ENCODE peak calls at places on chromosomes 3 and 15, in five cellular contexts. K is mucosa of descending colon, I is WTC11, R is PC-3, B is endothelial cell. P is an unnamed sample.

GRCh38 chr15:92079047-92079446 is 225.5 kb downstream of the SLCO3A1 start:
- DNase-seq in K (no peak), R (no peak), B (no peak), I (peak), P (peak)

GRCh38 chr15:74955796-74956647 is 550 bp downstream of the RPP25 start:
- DNase-seq in R (no peak), B (peak), K (peak), I (peak), P (peak)

GRCh38 chr3:174318146-174318545 is 541.0 kb upstream of the NAALADL2 start:
- DNase-seq in R (no peak), I (no peak), B (no peak), K (no peak), P (no peak)

GRCh38 chr3:18185624-18186023 is 239.5 kb downstream of the SATB1 start:
- DNase-seq in B (no peak), I (no peak), R (peak), K (no peak), P (no peak)

GRCh38 chr15:70491183-70491621 is 272.2 kb downstream of the UACA start:
- DNase-seq in K (no peak), R (no peak), I (no peak), B (no peak), P (no peak)

GRCh38 chr3:48564667-48565066 is 1.1 kb upstream of the UCN2 start:
- DNase-seq in K (no peak), R (no peak), I (no peak), B (no peak), P (no peak)

GRCh38 chr15:98798375-98798893 is 150.1 kb downstream of the IGF1R start:
- DNase-seq in K (no peak), B (no peak), R (no peak), I (no peak), P (no peak)

GRCh38 chr3:52811452-52812011 is 16.9 kb downstream of the ITIH3 start:
- DNase-seq in R (no peak), K (no peak), I (no peak), B (no peak), P (no peak)

GRCh38 chr3:17182158-17182557 is 297.4 kb downstream of the PLCL2 start:
- DNase-seq in R (no peak), B (no peak), I (no peak), K (no peak), P (no peak)

GRCh38 chr3:22542311-22542710 is 660.8 kb upstream of the UBE2E2 start:
- DNase-seq in K (no peak), B (no peak), I (no peak), R (peak), P (no peak)

GRCh38 chr15:38147246-38147645 is 105.4 kb upstream of the SPRED1 start:
- DNase-seq in R (no peak), I (no peak), B (no peak), K (no peak), P (no peak)

DNA sequence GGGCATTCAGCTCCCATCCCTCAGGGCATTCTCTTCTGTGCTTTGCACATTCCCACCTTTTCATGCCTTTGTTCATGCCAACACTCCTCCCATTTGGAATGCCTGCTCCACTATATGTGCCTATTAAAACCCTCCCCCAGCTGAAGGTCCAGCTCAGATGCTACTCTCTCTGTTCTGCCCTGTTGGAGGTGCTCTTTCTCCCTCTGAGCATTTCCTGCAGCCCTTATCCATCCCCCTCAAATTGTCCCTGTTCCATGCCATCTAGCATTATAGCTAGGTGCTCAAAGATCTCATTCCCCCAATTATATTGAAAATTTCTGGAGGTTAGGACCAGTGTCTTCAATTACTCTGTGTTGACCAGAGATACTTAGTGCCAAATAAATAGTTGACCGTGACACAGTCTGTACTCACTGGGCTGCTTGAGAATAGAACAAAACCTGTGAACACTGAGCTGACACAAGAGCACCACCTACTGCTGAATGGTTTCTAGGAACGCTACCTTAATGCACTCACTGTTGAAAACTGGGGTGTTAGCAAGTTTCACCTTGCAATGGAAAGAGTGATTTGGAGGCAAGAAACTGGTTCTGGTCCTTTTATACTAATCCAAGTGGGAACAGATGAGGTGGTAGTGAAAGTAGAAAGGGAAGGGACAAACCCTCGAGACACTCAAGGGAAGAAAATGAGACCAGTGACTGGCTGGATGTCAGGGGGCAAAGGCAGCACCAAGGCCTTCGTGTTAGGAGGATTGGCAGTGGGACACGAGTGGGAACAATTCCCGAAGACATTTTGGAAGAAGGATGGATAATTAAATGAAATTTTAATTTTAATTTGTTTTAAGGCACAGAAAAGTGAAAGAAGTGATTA is 289.8 kb upstream of the ROPN1 start:
- DNase-seq in I (peak), R (peak), K (no peak), B (no peak), P (no peak)
- TF ChIP-seq CTCF in I (no peak), R (peak), K (peak), B (no peak), P (no peak)

DNA sequence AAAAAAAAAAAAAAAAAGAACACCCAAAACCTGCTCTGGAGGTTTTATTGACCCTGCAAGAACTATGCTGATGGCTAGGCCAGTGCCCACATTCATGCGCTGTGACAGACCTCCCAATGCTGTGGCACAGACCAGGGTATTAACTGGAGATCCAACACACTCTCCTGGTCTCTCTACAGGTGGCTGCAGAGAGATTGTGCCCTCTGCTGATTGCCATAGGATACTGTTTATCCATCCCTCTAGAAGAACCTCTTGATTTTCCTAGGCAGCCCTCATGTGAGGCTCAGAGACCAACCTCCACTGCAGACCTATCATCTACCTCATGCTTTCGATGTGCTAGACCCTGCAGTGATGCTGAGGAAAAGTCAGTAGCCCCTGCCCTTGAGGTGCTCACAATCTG is 125.5 kb upstream of the TRIM42 start:
- DNase-seq in K (no peak), I (no peak), B (no peak), R (no peak), P (no peak)
- TF ChIP-seq CTCF in K (no peak), I (no peak), B (no peak), R (peak), P (no peak)

GRCh38 chr15:81294501-81294850 is 29.5 kb downstream of the STARD5 start:
- DNase-seq in R (no peak), I (peak), B (no peak), K (no peak), P (no peak)
- TF ChIP-seq CTCF in R (no peak), I (no peak), B (no peak), K (no peak), P (no peak)

GRCh38 chr3:105365536-105366301 is 990 bp upstream of the ALCAM start:
- DNase-seq in I (peak), R (no peak), K (no peak), B (no peak), P (peak)
- TF ChIP-seq CTCF in I (no peak), R (peak), K (no peak), B (no peak), P (no peak)

GRCh38 chr3:177816667-177817208 is 619.5 kb upstream of the TBL1XR1 start:
- DNase-seq in K (no peak), R (peak), B (no peak), I (no peak), P (no peak)
- TF ChIP-seq CTCF in K (no peak), R (peak), B (no peak), I (no peak), P (no peak)

DNA sequence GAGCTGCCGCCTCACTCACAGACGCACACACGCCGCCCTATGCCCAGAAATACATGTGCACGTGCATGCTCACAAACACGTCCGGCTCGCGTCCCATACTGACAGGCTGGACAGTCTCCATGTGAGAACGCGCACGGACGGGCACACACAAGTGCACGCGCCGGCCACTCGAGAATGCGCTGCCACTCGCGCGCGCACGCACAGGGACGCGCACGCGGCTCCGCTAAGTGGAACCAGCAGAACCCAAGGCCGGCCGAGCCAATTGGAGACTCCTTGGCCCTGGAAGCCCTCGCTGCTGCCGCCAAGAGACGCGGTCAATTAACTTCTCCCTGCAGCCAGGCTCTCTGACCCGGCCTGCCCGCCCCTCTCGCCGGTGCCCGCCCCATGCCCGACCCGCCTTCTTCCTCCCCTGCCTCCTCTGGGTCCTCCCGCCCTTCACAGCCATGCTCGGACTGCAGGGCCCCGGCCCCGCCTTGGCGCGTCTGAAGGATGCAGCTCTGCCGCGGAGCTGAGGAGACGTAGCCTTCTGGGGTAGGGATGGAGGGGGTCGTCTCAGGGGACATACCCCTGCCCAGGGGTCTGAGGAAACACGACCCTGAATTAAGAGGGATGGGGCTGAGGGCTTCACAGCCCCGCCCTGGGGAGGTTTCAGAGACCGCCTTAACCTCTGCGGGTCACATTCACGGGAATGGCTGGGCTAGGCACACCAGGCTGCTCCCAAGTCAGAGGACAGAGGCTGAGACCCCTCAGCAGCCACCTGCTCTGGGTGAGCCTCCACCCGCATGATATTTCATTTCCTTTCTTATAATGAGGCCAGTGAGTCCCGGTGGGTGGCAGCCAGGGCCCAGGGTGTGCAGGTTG is 15.0 kb downstream of the PTH1R start:
- DNase-seq in I (peak), R (peak), B (peak), K (peak), P (peak)
- TF ChIP-seq CTCF in I (no peak), R (no peak), B (no peak), K (no peak), P (no peak)

DNA sequence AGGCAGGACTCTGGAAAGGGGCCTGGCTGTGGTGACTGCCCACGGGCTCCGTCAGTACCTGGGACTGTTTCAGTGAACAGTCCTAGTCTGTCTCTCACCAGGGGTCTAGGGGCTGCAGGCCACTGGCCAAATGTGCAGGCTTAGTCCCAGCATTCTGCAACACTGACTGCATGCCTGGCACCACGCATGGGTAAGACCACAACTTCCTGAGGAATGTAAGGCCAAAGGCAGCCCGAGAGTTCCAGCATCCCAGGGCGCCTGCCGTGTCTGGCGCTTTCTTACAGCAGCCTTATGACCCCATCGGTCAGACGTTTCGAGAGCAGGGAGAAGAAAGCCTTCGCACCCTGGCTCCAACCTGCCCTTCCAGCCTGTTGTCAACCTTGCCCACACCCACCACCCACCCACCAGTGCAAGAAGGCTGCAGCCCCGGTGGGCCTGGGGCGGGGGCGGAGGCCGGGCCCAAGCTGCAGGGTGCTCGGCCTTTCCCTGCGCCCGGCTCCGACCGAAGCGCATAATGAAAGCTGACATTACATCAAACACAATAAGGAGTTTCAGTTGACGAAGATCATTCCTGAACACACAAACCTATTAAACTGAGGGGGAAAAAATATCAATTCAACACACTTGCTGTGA is 29.5 kb upstream of the TMEM115 start:
- DNase-seq in I (no peak), B (no peak), R (no peak), K (no peak), P (no peak)
- TF ChIP-seq CTCF in I (no peak), B (no peak), R (no peak), K (no peak), P (peak)

P was measured in glutamatergic neuron.